ENCODE peak calls at places on chromosome 15, in four cellular contexts. One of them, this sample, is unnamed.

GRCh38 chr15:69472046-69472445 is 19.4 kb downstream of the RPLP1 start:
- DNase-seq in mesendoderm: no peak
- DNase-seq in CD4-positive, alpha-beta T cell: no peak
- DNase-seq in cardiac muscle cell: no peak
- DNase-seq in this sample: no peak

GRCh38 chr15:31136016-31136415 is 34.5 kb upstream of the TRPM1 start:
- DNase-seq in mesendoderm: peak
- DNase-seq in CD4-positive, alpha-beta T cell: no peak
- DNase-seq in cardiac muscle cell: no peak
- DNase-seq in this sample: no peak

GRCh38 chr15:47409038-47409437 is 308.3 kb upstream of the SEMA6D start:
- DNase-seq in mesendoderm: no peak
- DNase-seq in CD4-positive, alpha-beta T cell: no peak
- DNase-seq in cardiac muscle cell: no peak
- DNase-seq in this sample: no peak

GRCh38 chr15:60526127-60526616 is 47.2 kb upstream of the ICE2 start:
- DNase-seq in mesendoderm: no peak
- DNase-seq in CD4-positive, alpha-beta T cell: no peak
- DNase-seq in cardiac muscle cell: no peak
- DNase-seq in this sample: no peak

GRCh38 chr15:69893863-69894262 is 203.9 kb downstream of the TLE3 start:
- DNase-seq in mesendoderm: peak
- DNase-seq in CD4-positive, alpha-beta T cell: no peak
- DNase-seq in cardiac muscle cell: no peak
- DNase-seq in this sample: peak

GRCh38 chr15:40234783-40235182 is 4.1 kb upstream of the PAK6 start:
- DNase-seq in mesendoderm: peak
- DNase-seq in CD4-positive, alpha-beta T cell: no peak
- DNase-seq in cardiac muscle cell: no peak
- DNase-seq in this sample: no peak

GRCh38 chr15:57227181-57227580 is 149.1 kb upstream of the CGNL1 start:
- DNase-seq in mesendoderm: no peak
- DNase-seq in CD4-positive, alpha-beta T cell: no peak
- DNase-seq in cardiac muscle cell: no peak
- DNase-seq in this sample: no peak

GRCh38 chr15:40854161-40854560 is 10.3 kb downstream of the SPINT1 start:
- DNase-seq in mesendoderm: no peak
- DNase-seq in CD4-positive, alpha-beta T cell: no peak
- DNase-seq in cardiac muscle cell: no peak
- DNase-seq in this sample: no peak

GRCh38 chr15:77596821-77597803 is 35.6 kb downstream of the LINGO1 start:
- DNase-seq in mesendoderm: peak
- DNase-seq in CD4-positive, alpha-beta T cell: no peak
- DNase-seq in cardiac muscle cell: no peak
- DNase-seq in this sample: no peak

GRCh38 chr15:40244961-40245523 is 6.2 kb downstream of the PAK6 start:
- DNase-seq in mesendoderm: peak
- DNase-seq in CD4-positive, alpha-beta T cell: peak
- DNase-seq in cardiac muscle cell: no peak
- DNase-seq in this sample: no peak

GRCh38 chr15:69193948-69194827 is 33.8 kb downstream of the GLCE start:
- DNase-seq in mesendoderm: peak
- DNase-seq in CD4-positive, alpha-beta T cell: no peak
- DNase-seq in cardiac muscle cell: peak
- DNase-seq in this sample: no peak

GRCh38 chr15:42059661-42060476 is 34.5 kb downstream of the PLA2G4D start:
- DNase-seq in mesendoderm: peak
- DNase-seq in CD4-positive, alpha-beta T cell: peak
- DNase-seq in cardiac muscle cell: peak
- DNase-seq in this sample: peak

GRCh38 chr15:96565266-96565665 is 234.8 kb downstream of the NR2F2 start:
- DNase-seq in mesendoderm: no peak
- DNase-seq in CD4-positive, alpha-beta T cell: no peak
- DNase-seq in cardiac muscle cell: no peak
- DNase-seq in this sample: no peak

GRCh38 chr15:75195766-75196241 is 5.9 kb upstream of the C15orf39 start:
- DNase-seq in mesendoderm: no peak
- DNase-seq in CD4-positive, alpha-beta T cell: no peak
- DNase-seq in cardiac muscle cell: peak
- DNase-seq in this sample: no peak

GRCh38 chr15:92492556-92492955 is 98.9 kb downstream of the ST8SIA2 start:
- DNase-seq in mesendoderm: no peak
- DNase-seq in CD4-positive, alpha-beta T cell: no peak
- DNase-seq in cardiac muscle cell: no peak
- DNase-seq in this sample: no peak

GRCh38 chr15:91593081-91593480 is 260.4 kb upstream of the SLCO3A1 start:
- DNase-seq in mesendoderm: no peak
- DNase-seq in CD4-positive, alpha-beta T cell: no peak
- DNase-seq in cardiac muscle cell: no peak
- DNase-seq in this sample: no peak

GRCh38 chr15:39181901-39182300 is 399.0 kb upstream of the THBS1 start:
- DNase-seq in mesendoderm: no peak
- DNase-seq in CD4-positive, alpha-beta T cell: no peak
- DNase-seq in cardiac muscle cell: no peak
- DNase-seq in this sample: no peak

GRCh38 chr15:34065941-34066340 is 26.9 kb upstream of the AVEN start:
- DNase-seq in mesendoderm: no peak
- DNase-seq in CD4-positive, alpha-beta T cell: no peak
- DNase-seq in cardiac muscle cell: no peak
- DNase-seq in this sample: no peak

GRCh38 chr15:31145271-31145911 is 43.9 kb upstream of the TRPM1 start:
- DNase-seq in mesendoderm: peak
- DNase-seq in CD4-positive, alpha-beta T cell: no peak
- DNase-seq in cardiac muscle cell: no peak
- DNase-seq in this sample: no peak

GRCh38 chr15:26355671-26356070 is 417.2 kb downstream of the GABRB3 start:
- DNase-seq in mesendoderm: peak
- DNase-seq in CD4-positive, alpha-beta T cell: no peak
- DNase-seq in cardiac muscle cell: peak
- DNase-seq in this sample: no peak

GRCh38 chr15:49831206-49831965 is 210.5 kb downstream of the DTWD1 start:
- DNase-seq in mesendoderm: peak
- DNase-seq in CD4-positive, alpha-beta T cell: no peak
- DNase-seq in cardiac muscle cell: no peak
- DNase-seq in this sample: no peak

GRCh38 chr15:80834906-80835305 is 55.7 kb downstream of the CEMIP start:
- DNase-seq in mesendoderm: no peak
- DNase-seq in CD4-positive, alpha-beta T cell: no peak
- DNase-seq in cardiac muscle cell: no peak
- DNase-seq in this sample: no peak

GRCh38 chr15:31459011-31459748 is 132.5 kb downstream of the KLF13 start:
- DNase-seq in mesendoderm: no peak
- DNase-seq in CD4-positive, alpha-beta T cell: no peak
- DNase-seq in cardiac muscle cell: no peak
- DNase-seq in this sample: no peak

GRCh38 chr15:65953622-65954021 is 84.3 kb downstream of the RAB11A start:
- DNase-seq in mesendoderm: no peak
- DNase-seq in CD4-positive, alpha-beta T cell: no peak
- DNase-seq in cardiac muscle cell: no peak
- DNase-seq in this sample: no peak

GRCh38 chr15:25406846-25407245 is 32.0 kb downstream of the UBE3A start:
- DNase-seq in mesendoderm: no peak
- DNase-seq in CD4-positive, alpha-beta T cell: no peak
- DNase-seq in cardiac muscle cell: no peak
- DNase-seq in this sample: no peak

GRCh38 chr15:78763111-78763795 is 48.0 kb downstream of the ADAMTS7 start:
- DNase-seq in mesendoderm: no peak
- DNase-seq in CD4-positive, alpha-beta T cell: no peak
- DNase-seq in cardiac muscle cell: no peak
- DNase-seq in this sample: no peak

GRCh38 chr15:78761020-78761419 is 50.2 kb downstream of the ADAMTS7 start:
- DNase-seq in mesendoderm: no peak
- DNase-seq in CD4-positive, alpha-beta T cell: no peak
- DNase-seq in cardiac muscle cell: no peak
- DNase-seq in this sample: no peak

GRCh38 chr15:78766041-78766440 is 45.2 kb downstream of the ADAMTS7 start:
- DNase-seq in mesendoderm: no peak
- DNase-seq in CD4-positive, alpha-beta T cell: no peak
- DNase-seq in cardiac muscle cell: no peak
- DNase-seq in this sample: no peak

GRCh38 chr15:78761891-78762385 is 49.3 kb downstream of the ADAMTS7 start:
- DNase-seq in mesendoderm: no peak
- DNase-seq in CD4-positive, alpha-beta T cell: no peak
- DNase-seq in cardiac muscle cell: no peak
- DNase-seq in this sample: no peak

GRCh38 chr15:78763796-78764241 is 47.4 kb downstream of the ADAMTS7 start:
- DNase-seq in mesendoderm: no peak
- DNase-seq in CD4-positive, alpha-beta T cell: no peak
- DNase-seq in cardiac muscle cell: no peak
- DNase-seq in this sample: no peak
- H3K27ac ChIP-seq in mesendoderm: no peak
- H3K27ac ChIP-seq in CD4-positive, alpha-beta T cell: no peak
- H3K27ac ChIP-seq in cardiac muscle cell: no peak
- H3K27ac ChIP-seq in this sample: no peak

GRCh38 chr15:99732711-99733267 is 448 bp downstream of the LYSMD4 start:
- DNase-seq in mesendoderm: no peak
- DNase-seq in CD4-positive, alpha-beta T cell: no peak
- DNase-seq in cardiac muscle cell: peak
- DNase-seq in this sample: peak
- H3K27ac ChIP-seq in mesendoderm: peak
- H3K27ac ChIP-seq in CD4-positive, alpha-beta T cell: peak
- H3K27ac ChIP-seq in cardiac muscle cell: no peak
- H3K27ac ChIP-seq in this sample: peak

GRCh38 chr15:64530472-64530871 is 70.1 kb downstream of the ZNF609 start:
- DNase-seq in mesendoderm: no peak
- DNase-seq in CD4-positive, alpha-beta T cell: no peak
- DNase-seq in cardiac muscle cell: no peak
- DNase-seq in this sample: no peak
- H3K27ac ChIP-seq in mesendoderm: no peak
- H3K27ac ChIP-seq in CD4-positive, alpha-beta T cell: no peak
- H3K27ac ChIP-seq in cardiac muscle cell: no peak
- H3K27ac ChIP-seq in this sample: no peak

DNA sequence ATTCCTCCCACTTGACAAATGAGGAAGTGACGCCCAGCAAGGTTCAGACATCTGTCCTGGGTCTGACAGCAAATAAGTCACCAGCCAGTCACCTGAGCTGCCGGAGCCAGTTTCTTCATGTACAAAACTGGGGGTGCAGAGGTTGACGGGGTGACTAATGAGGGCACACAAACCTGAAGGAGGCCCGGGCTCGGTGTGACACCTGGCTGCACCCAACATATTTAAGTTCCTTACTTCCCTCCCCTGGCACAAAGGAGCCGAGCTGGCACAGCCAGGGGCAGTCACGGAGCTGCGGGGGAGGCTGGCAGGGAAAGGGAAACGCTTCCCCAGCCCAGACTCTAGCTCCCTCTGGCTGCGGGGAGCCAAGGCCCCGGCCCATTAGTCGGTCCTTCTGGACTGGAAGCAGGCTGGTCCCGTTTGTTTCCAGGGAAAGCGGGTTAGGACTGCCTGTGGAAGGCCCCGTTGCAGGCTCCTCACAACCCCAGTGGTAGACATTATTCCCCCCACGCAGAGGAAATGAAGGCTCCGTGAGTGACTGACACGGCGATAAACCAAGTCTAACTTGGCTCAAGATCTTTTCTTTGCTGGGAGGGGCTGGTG is 2.3 kb downstream of the FBXL22 start:
- DNase-seq in mesendoderm: peak
- DNase-seq in CD4-positive, alpha-beta T cell: peak
- DNase-seq in cardiac muscle cell: peak
- DNase-seq in this sample: peak
- H3K27ac ChIP-seq in mesendoderm: no peak
- H3K27ac ChIP-seq in CD4-positive, alpha-beta T cell: peak
- H3K27ac ChIP-seq in cardiac muscle cell: no peak
- H3K27ac ChIP-seq in this sample: peak

GRCh38 chr15:59304807-59305206 is 67.9 kb downstream of the MYO1E start:
- DNase-seq in mesendoderm: no peak
- DNase-seq in CD4-positive, alpha-beta T cell: no peak
- DNase-seq in cardiac muscle cell: no peak
- DNase-seq in this sample: no peak

GRCh38 chr15:59303641-59304433 is 68.8 kb downstream of the MYO1E start:
- DNase-seq in mesendoderm: no peak
- DNase-seq in CD4-positive, alpha-beta T cell: no peak
- DNase-seq in cardiac muscle cell: no peak
- DNase-seq in this sample: peak

GRCh38 chr15:59307164-59307535 is 65.5 kb downstream of the MYO1E start:
- DNase-seq in mesendoderm: no peak
- DNase-seq in CD4-positive, alpha-beta T cell: no peak
- DNase-seq in cardiac muscle cell: no peak
- DNase-seq in this sample: no peak

GRCh38 chr15:59309405-59309804 is 63.3 kb downstream of the MYO1E start:
- DNase-seq in mesendoderm: no peak
- DNase-seq in CD4-positive, alpha-beta T cell: no peak
- DNase-seq in cardiac muscle cell: no peak
- DNase-seq in this sample: no peak

DNA sequence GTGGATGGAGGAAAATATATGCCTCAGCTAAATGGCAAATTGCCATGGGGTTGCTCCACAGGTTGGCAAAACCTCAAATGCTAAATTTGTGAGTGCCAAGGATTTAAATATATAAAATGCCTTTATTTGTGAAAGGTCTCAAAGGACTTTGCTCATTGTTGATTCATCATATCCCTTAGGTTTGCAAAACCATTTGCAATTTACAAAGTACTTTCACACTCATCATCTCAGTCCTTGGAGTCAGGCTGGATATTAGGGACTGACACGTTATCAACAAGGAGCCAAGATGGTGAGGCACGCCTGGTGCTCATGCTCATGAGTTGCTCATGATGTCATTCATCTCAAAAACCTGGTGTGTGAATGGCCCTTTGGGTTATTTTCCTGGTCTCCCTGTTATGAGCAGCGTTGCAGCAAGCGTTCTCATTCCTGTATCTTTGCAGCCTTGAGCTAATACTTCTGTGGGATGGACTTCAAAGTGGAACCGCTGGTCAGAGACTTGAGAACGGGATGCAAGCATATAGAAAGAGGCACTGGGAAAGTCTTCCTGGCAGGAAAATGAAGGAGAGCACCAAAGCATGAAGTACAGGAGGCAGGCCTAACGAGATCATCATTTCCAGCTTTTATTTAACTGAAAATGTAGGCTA is 66.0 kb downstream of the MYO1E start:
- DNase-seq in mesendoderm: no peak
- DNase-seq in CD4-positive, alpha-beta T cell: no peak
- DNase-seq in cardiac muscle cell: no peak
- DNase-seq in this sample: no peak
- H3K27ac ChIP-seq in mesendoderm: no peak
- H3K27ac ChIP-seq in CD4-positive, alpha-beta T cell: no peak
- H3K27ac ChIP-seq in cardiac muscle cell: no peak
- H3K27ac ChIP-seq in this sample: peak